ENCODE peak calls at places on chromosomes 3 and 15, in nine cellular contexts. One of them, this sample, is unnamed.

GRCh38 chr3:29153811-29154210 is 127.1 kb upstream of the RBMS3 start:
- DNase-seq in ovary: no peak
- DNase-seq in M059J: no peak
- DNase-seq in COLO829: no peak
- DNase-seq in esophagus squamous epithelium: no peak
- DNase-seq in nephron progenitor cell: no peak
- DNase-seq in NCI-H1694 treated with DMSO at 0.1 percent for 48 hours: no peak
- DNase-seq in activated naive CD8-positive, alpha-beta T cell treated with anti-CD3 and anti-CD28 coated beads, Interleukin-2, amount 50 U/mL, for 24 hours: peak
- DNase-seq in fibroblast of pulmonary artery: peak
- DNase-seq in this sample: no peak

GRCh38 chr3:107975529-107976203 is 115.2 kb downstream of the CD47 start:
- DNase-seq in M059J: no peak
- DNase-seq in NCI-H1694 treated with DMSO at 0.1 percent for 48 hours: no peak
- DNase-seq in esophagus squamous epithelium: no peak
- DNase-seq in activated naive CD8-positive, alpha-beta T cell treated with anti-CD3 and anti-CD28 coated beads, Interleukin-2, amount 50 U/mL, for 24 hours: no peak
- DNase-seq in fibroblast of pulmonary artery: no peak
- DNase-seq in COLO829: no peak
- DNase-seq in nephron progenitor cell: no peak
- DNase-seq in ovary: no peak
- DNase-seq in this sample: no peak

GRCh38 chr3:51718547-51719412 is 11.9 kb downstream of the GRM2 start:
- DNase-seq in esophagus squamous epithelium: no peak
- DNase-seq in fibroblast of pulmonary artery: peak
- DNase-seq in NCI-H1694 treated with DMSO at 0.1 percent for 48 hours: peak
- DNase-seq in COLO829: peak
- DNase-seq in ovary: no peak
- DNase-seq in M059J: peak
- DNase-seq in nephron progenitor cell: peak
- DNase-seq in activated naive CD8-positive, alpha-beta T cell treated with anti-CD3 and anti-CD28 coated beads, Interleukin-2, amount 50 U/mL, for 24 hours: peak
- DNase-seq in this sample: peak

GRCh38 chr3:101861212-101861977 is 12.1 kb downstream of the NFKBIZ start:
- DNase-seq in activated naive CD8-positive, alpha-beta T cell treated with anti-CD3 and anti-CD28 coated beads, Interleukin-2, amount 50 U/mL, for 24 hours: no peak
- DNase-seq in ovary: no peak
- DNase-seq in esophagus squamous epithelium: no peak
- DNase-seq in M059J: peak
- DNase-seq in NCI-H1694 treated with DMSO at 0.1 percent for 48 hours: no peak
- DNase-seq in fibroblast of pulmonary artery: no peak
- DNase-seq in nephron progenitor cell: no peak
- DNase-seq in COLO829: no peak
- DNase-seq in this sample: no peak

GRCh38 chr15:62165029-62165792 is at the start of gene C2CD4B:
- DNase-seq in fibroblast of pulmonary artery: peak
- DNase-seq in ovary: peak
- DNase-seq in NCI-H1694 treated with DMSO at 0.1 percent for 48 hours: no peak
- DNase-seq in M059J: peak
- DNase-seq in COLO829: no peak
- DNase-seq in activated naive CD8-positive, alpha-beta T cell treated with anti-CD3 and anti-CD28 coated beads, Interleukin-2, amount 50 U/mL, for 24 hours: peak
- DNase-seq in nephron progenitor cell: peak
- DNase-seq in esophagus squamous epithelium: no peak
- DNase-seq in this sample: no peak

GRCh38 chr15:99845009-99845408 is 111.8 kb upstream of the LYSMD4 start:
- DNase-seq in activated naive CD8-positive, alpha-beta T cell treated with anti-CD3 and anti-CD28 coated beads, Interleukin-2, amount 50 U/mL, for 24 hours: no peak
- DNase-seq in COLO829: no peak
- DNase-seq in M059J: peak
- DNase-seq in fibroblast of pulmonary artery: peak
- DNase-seq in esophagus squamous epithelium: no peak
- DNase-seq in nephron progenitor cell: no peak
- DNase-seq in NCI-H1694 treated with DMSO at 0.1 percent for 48 hours: no peak
- DNase-seq in ovary: no peak
- DNase-seq in this sample: peak

GRCh38 chr3:124260206-124260915 is 268.4 kb upstream of the ROPN1 start:
- DNase-seq in ovary: no peak
- DNase-seq in activated naive CD8-positive, alpha-beta T cell treated with anti-CD3 and anti-CD28 coated beads, Interleukin-2, amount 50 U/mL, for 24 hours: no peak
- DNase-seq in nephron progenitor cell: no peak
- DNase-seq in fibroblast of pulmonary artery: peak
- DNase-seq in M059J: peak
- DNase-seq in COLO829: no peak
- DNase-seq in NCI-H1694 treated with DMSO at 0.1 percent for 48 hours: no peak
- DNase-seq in esophagus squamous epithelium: no peak
- DNase-seq in this sample: peak

GRCh38 chr15:60370105-60370803 is 27.5 kb downstream of the ANXA2 start:
- DNase-seq in NCI-H1694 treated with DMSO at 0.1 percent for 48 hours: no peak
- DNase-seq in esophagus squamous epithelium: no peak
- DNase-seq in ovary: no peak
- DNase-seq in M059J: peak
- DNase-seq in fibroblast of pulmonary artery: peak
- DNase-seq in COLO829: no peak
- DNase-seq in activated naive CD8-positive, alpha-beta T cell treated with anti-CD3 and anti-CD28 coated beads, Interleukin-2, amount 50 U/mL, for 24 hours: no peak
- DNase-seq in nephron progenitor cell: no peak
- DNase-seq in this sample: no peak

GRCh38 chr15:52261498-52262242 is 33.9 kb downstream of the MYO5C start:
- DNase-seq in ovary: peak
- DNase-seq in NCI-H1694 treated with DMSO at 0.1 percent for 48 hours: no peak
- DNase-seq in COLO829: peak
- DNase-seq in fibroblast of pulmonary artery: peak
- DNase-seq in esophagus squamous epithelium: no peak
- DNase-seq in nephron progenitor cell: peak
- DNase-seq in M059J: peak
- DNase-seq in activated naive CD8-positive, alpha-beta T cell treated with anti-CD3 and anti-CD28 coated beads, Interleukin-2, amount 50 U/mL, for 24 hours: peak
- DNase-seq in this sample: peak

GRCh38 chr15:41207687-41208448 is 22.7 kb downstream of the EXD1 start:
- DNase-seq in COLO829: no peak
- DNase-seq in activated naive CD8-positive, alpha-beta T cell treated with anti-CD3 and anti-CD28 coated beads, Interleukin-2, amount 50 U/mL, for 24 hours: no peak
- DNase-seq in fibroblast of pulmonary artery: peak
- DNase-seq in nephron progenitor cell: no peak
- DNase-seq in ovary: no peak
- DNase-seq in NCI-H1694 treated with DMSO at 0.1 percent for 48 hours: no peak
- DNase-seq in esophagus squamous epithelium: no peak
- DNase-seq in M059J: peak
- DNase-seq in this sample: peak

GRCh38 chr3:139751789-139752188 is 74.0 kb upstream of the NMNAT3 start:
- DNase-seq in ovary: no peak
- DNase-seq in COLO829: no peak
- DNase-seq in fibroblast of pulmonary artery: no peak
- DNase-seq in esophagus squamous epithelium: no peak
- DNase-seq in M059J: no peak
- DNase-seq in activated naive CD8-positive, alpha-beta T cell treated with anti-CD3 and anti-CD28 coated beads, Interleukin-2, amount 50 U/mL, for 24 hours: no peak
- DNase-seq in nephron progenitor cell: no peak
- DNase-seq in NCI-H1694 treated with DMSO at 0.1 percent for 48 hours: no peak
- DNase-seq in this sample: no peak

GRCh38 chr15:50883903-50884302 is 24.6 kb upstream of the AP4E1 start:
- DNase-seq in M059J: peak
- DNase-seq in activated naive CD8-positive, alpha-beta T cell treated with anti-CD3 and anti-CD28 coated beads, Interleukin-2, amount 50 U/mL, for 24 hours: peak
- DNase-seq in COLO829: no peak
- DNase-seq in nephron progenitor cell: no peak
- DNase-seq in NCI-H1694 treated with DMSO at 0.1 percent for 48 hours: no peak
- DNase-seq in fibroblast of pulmonary artery: peak
- DNase-seq in esophagus squamous epithelium: no peak
- DNase-seq in ovary: no peak
- DNase-seq in this sample: peak

GRCh38 chr3:124627501-124627908 is 102.7 kb upstream of the UMPS start:
- DNase-seq in COLO829: no peak
- DNase-seq in fibroblast of pulmonary artery: peak
- DNase-seq in esophagus squamous epithelium: no peak
- DNase-seq in M059J: peak
- DNase-seq in activated naive CD8-positive, alpha-beta T cell treated with anti-CD3 and anti-CD28 coated beads, Interleukin-2, amount 50 U/mL, for 24 hours: no peak
- DNase-seq in NCI-H1694 treated with DMSO at 0.1 percent for 48 hours: no peak
- DNase-seq in ovary: no peak
- DNase-seq in nephron progenitor cell: no peak
- DNase-seq in this sample: no peak

GRCh38 chr3:33900809-33901505 is 102.5 kb downstream of the PDCD6IP start:
- DNase-seq in nephron progenitor cell: no peak
- DNase-seq in fibroblast of pulmonary artery: peak
- DNase-seq in esophagus squamous epithelium: no peak
- DNase-seq in activated naive CD8-positive, alpha-beta T cell treated with anti-CD3 and anti-CD28 coated beads, Interleukin-2, amount 50 U/mL, for 24 hours: no peak
- DNase-seq in M059J: no peak
- DNase-seq in ovary: no peak
- DNase-seq in COLO829: no peak
- DNase-seq in NCI-H1694 treated with DMSO at 0.1 percent for 48 hours: no peak
- DNase-seq in this sample: no peak

GRCh38 chr3:189457201-189457607 is 174.0 kb upstream of the TP63 start:
- DNase-seq in nephron progenitor cell: no peak
- DNase-seq in M059J: peak
- DNase-seq in ovary: no peak
- DNase-seq in esophagus squamous epithelium: no peak
- DNase-seq in fibroblast of pulmonary artery: no peak
- DNase-seq in activated naive CD8-positive, alpha-beta T cell treated with anti-CD3 and anti-CD28 coated beads, Interleukin-2, amount 50 U/mL, for 24 hours: no peak
- DNase-seq in COLO829: no peak
- DNase-seq in NCI-H1694 treated with DMSO at 0.1 percent for 48 hours: no peak
- DNase-seq in this sample: peak

GRCh38 chr3:45100998-45101407 is 45.2 kb downstream of the CDCP1 start:
- DNase-seq in activated naive CD8-positive, alpha-beta T cell treated with anti-CD3 and anti-CD28 coated beads, Interleukin-2, amount 50 U/mL, for 24 hours: no peak
- DNase-seq in NCI-H1694 treated with DMSO at 0.1 percent for 48 hours: no peak
- DNase-seq in M059J: peak
- DNase-seq in fibroblast of pulmonary artery: peak
- DNase-seq in COLO829: no peak
- DNase-seq in nephron progenitor cell: no peak
- DNase-seq in ovary: no peak
- DNase-seq in esophagus squamous epithelium: no peak
- DNase-seq in this sample: no peak

GRCh38 chr3:32814371-32814770 is 3.4 kb upstream of the TRIM71 start:
- DNase-seq in COLO829: no peak
- DNase-seq in M059J: no peak
- DNase-seq in NCI-H1694 treated with DMSO at 0.1 percent for 48 hours: no peak
- DNase-seq in activated naive CD8-positive, alpha-beta T cell treated with anti-CD3 and anti-CD28 coated beads, Interleukin-2, amount 50 U/mL, for 24 hours: no peak
- DNase-seq in fibroblast of pulmonary artery: no peak
- DNase-seq in esophagus squamous epithelium: no peak
- DNase-seq in nephron progenitor cell: no peak
- DNase-seq in ovary: no peak
- DNase-seq in this sample: no peak

GRCh38 chr3:32200490-32200889 is 38.0 kb upstream of the CMTM8 start:
- DNase-seq in nephron progenitor cell: no peak
- DNase-seq in fibroblast of pulmonary artery: peak
- DNase-seq in M059J: no peak
- DNase-seq in ovary: no peak
- DNase-seq in esophagus squamous epithelium: no peak
- DNase-seq in activated naive CD8-positive, alpha-beta T cell treated with anti-CD3 and anti-CD28 coated beads, Interleukin-2, amount 50 U/mL, for 24 hours: no peak
- DNase-seq in COLO829: no peak
- DNase-seq in NCI-H1694 treated with DMSO at 0.1 percent for 48 hours: no peak
- DNase-seq in this sample: peak

GRCh38 chr3:185402561-185402960 is 39.6 kb downstream of the MAP3K13 start:
- DNase-seq in NCI-H1694 treated with DMSO at 0.1 percent for 48 hours: peak
- DNase-seq in COLO829: no peak
- DNase-seq in activated naive CD8-positive, alpha-beta T cell treated with anti-CD3 and anti-CD28 coated beads, Interleukin-2, amount 50 U/mL, for 24 hours: no peak
- DNase-seq in M059J: peak
- DNase-seq in ovary: peak
- DNase-seq in esophagus squamous epithelium: no peak
- DNase-seq in nephron progenitor cell: no peak
- DNase-seq in fibroblast of pulmonary artery: peak
- DNase-seq in this sample: no peak

GRCh38 chr15:69573815-69574472 is 121.3 kb downstream of the RPLP1 start:
- DNase-seq in NCI-H1694 treated with DMSO at 0.1 percent for 48 hours: no peak
- DNase-seq in M059J: peak
- DNase-seq in esophagus squamous epithelium: no peak
- DNase-seq in activated naive CD8-positive, alpha-beta T cell treated with anti-CD3 and anti-CD28 coated beads, Interleukin-2, amount 50 U/mL, for 24 hours: peak
- DNase-seq in nephron progenitor cell: no peak
- DNase-seq in ovary: no peak
- DNase-seq in fibroblast of pulmonary artery: peak
- DNase-seq in COLO829: peak
- DNase-seq in this sample: peak

GRCh38 chr15:32659340-32659831 is 17.9 kb downstream of the SCG5 start:
- DNase-seq in ovary: no peak
- DNase-seq in activated naive CD8-positive, alpha-beta T cell treated with anti-CD3 and anti-CD28 coated beads, Interleukin-2, amount 50 U/mL, for 24 hours: no peak
- DNase-seq in M059J: peak
- DNase-seq in COLO829: no peak
- DNase-seq in fibroblast of pulmonary artery: no peak
- DNase-seq in nephron progenitor cell: peak
- DNase-seq in esophagus squamous epithelium: no peak
- DNase-seq in NCI-H1694 treated with DMSO at 0.1 percent for 48 hours: no peak
- DNase-seq in this sample: peak

GRCh38 chr3:27639271-27639670 is 82.9 kb downstream of the EOMES start:
- DNase-seq in fibroblast of pulmonary artery: no peak
- DNase-seq in NCI-H1694 treated with DMSO at 0.1 percent for 48 hours: no peak
- DNase-seq in COLO829: no peak
- DNase-seq in nephron progenitor cell: no peak
- DNase-seq in esophagus squamous epithelium: no peak
- DNase-seq in ovary: no peak
- DNase-seq in activated naive CD8-positive, alpha-beta T cell treated with anti-CD3 and anti-CD28 coated beads, Interleukin-2, amount 50 U/mL, for 24 hours: no peak
- DNase-seq in M059J: no peak
- DNase-seq in this sample: no peak

GRCh38 chr3:8837172-8837571 is 67.8 kb upstream of the OXTR start:
- DNase-seq in ovary: no peak
- DNase-seq in activated naive CD8-positive, alpha-beta T cell treated with anti-CD3 and anti-CD28 coated beads, Interleukin-2, amount 50 U/mL, for 24 hours: no peak
- DNase-seq in fibroblast of pulmonary artery: peak
- DNase-seq in nephron progenitor cell: no peak
- DNase-seq in esophagus squamous epithelium: no peak
- DNase-seq in COLO829: no peak
- DNase-seq in M059J: peak
- DNase-seq in NCI-H1694 treated with DMSO at 0.1 percent for 48 hours: no peak
- DNase-seq in this sample: peak

This sample was measured in bronchial epithelial cell.